ENCODE peak calls at places on chromosome 13, in four cellular contexts. One of them, this sample, is unnamed.

GRCh38 chr13:34542321-34542720 is 399.7 kb upstream of the NBEA start:
- DNase-seq in IMR-90: no peak
- DNase-seq in K562: no peak
- DNase-seq in HepG2: no peak
- DNase-seq in this sample: no peak

GRCh38 chr13:60627071-60627686 is 230.2 kb downstream of the TDRD3 start:
- DNase-seq in IMR-90: peak; percentile 3
- DNase-seq in K562: peak; percentile 31
- DNase-seq in HepG2: peak; percentile 29
- DNase-seq in this sample: peak; percentile 24

GRCh38 chr13:41327994-41328778 is 17.1 kb downstream of the NAA16 start:
- DNase-seq in IMR-90: no peak
- DNase-seq in K562: no peak
- DNase-seq in HepG2: no peak
- DNase-seq in this sample: no peak

GRCh38 chr13:54241719-54242118 is 1213.1 kb downstream of the OLFM4 start:
- DNase-seq in IMR-90: no peak
- DNase-seq in K562: no peak
- DNase-seq in HepG2: no peak
- DNase-seq in this sample: no peak

GRCh38 chr13:46146898-46147297 is 35.1 kb downstream of the LCP1 start:
- DNase-seq in IMR-90: no peak
- DNase-seq in K562: no peak
- DNase-seq in HepG2: peak; percentile 56
- DNase-seq in this sample: peak; percentile 30

GRCh38 chr13:73914119-73914518 is 220.1 kb downstream of the KLF12 start:
- DNase-seq in IMR-90: no peak
- DNase-seq in K562: no peak
- DNase-seq in HepG2: no peak
- DNase-seq in this sample: no peak

GRCh38 chr13:112842931-112843391 is 126.1 kb upstream of the MCF2L start:
- DNase-seq in IMR-90: no peak
- DNase-seq in K562: no peak
- DNase-seq in HepG2: no peak
- DNase-seq in this sample: no peak

GRCh38 chr13:35448465-35448864 is 28.0 kb downstream of the MAB21L1 start:
- DNase-seq in IMR-90: no peak
- DNase-seq in K562: no peak
- DNase-seq in HepG2: no peak
- DNase-seq in this sample: no peak

GRCh38 chr13:30689752-30690151 is 45.6 kb upstream of the ALOX5AP start:
- DNase-seq in IMR-90: no peak
- DNase-seq in K562: no peak
- DNase-seq in HepG2: no peak
- DNase-seq in this sample: no peak

GRCh38 chr13:79541426-79542049 is 60.6 kb downstream of the NDFIP2 start:
- DNase-seq in IMR-90: peak; percentile 73
- DNase-seq in K562: peak; percentile 19
- DNase-seq in HepG2: peak; percentile 62
- DNase-seq in this sample: peak; percentile 9

GRCh38 chr13:59103004-59103768 is 1060.5 kb downstream of the DIAPH3 start:
- DNase-seq in IMR-90: peak; percentile 77
- DNase-seq in K562: no peak
- DNase-seq in HepG2: no peak
- DNase-seq in this sample: no peak

GRCh38 chr13:77506874-77507273 is 28.6 kb upstream of the SCEL start:
- DNase-seq in IMR-90: no peak
- DNase-seq in K562: no peak
- DNase-seq in HepG2: no peak
- DNase-seq in this sample: no peak

GRCh38 chr13:45658586-45659235 is 43.2 kb upstream of the ERICH6B start:
- DNase-seq in IMR-90: peak; percentile 62
- DNase-seq in K562: no peak
- DNase-seq in HepG2: no peak
- DNase-seq in this sample: no peak

GRCh38 chr13:44906758-44907157 is 82.5 kb downstream of the NUFIP1 start:
- DNase-seq in IMR-90: peak; percentile 71
- DNase-seq in K562: no peak
- DNase-seq in HepG2: no peak
- DNase-seq in this sample: no peak

GRCh38 chr13:58876473-58876872 is 1244.9 kb downstream of the PCDH17 start:
- DNase-seq in IMR-90: no peak
- DNase-seq in K562: no peak
- DNase-seq in HepG2: no peak
- DNase-seq in this sample: no peak

GRCh38 chr13:41059466-41059865 is 1.8 kb upstream of the WBP4 start:
- DNase-seq in IMR-90: peak; percentile 11
- DNase-seq in K562: no peak
- DNase-seq in HepG2: no peak
- DNase-seq in this sample: no peak

GRCh38 chr13:51156666-51157065 is 45.6 kb upstream of the C13orf42 start:
- DNase-seq in IMR-90: no peak
- DNase-seq in K562: no peak
- DNase-seq in HepG2: no peak
- DNase-seq in this sample: no peak

GRCh38 chr13:22505489-22505888 is 675.3 kb upstream of the SGCG start:
- DNase-seq in IMR-90: no peak
- DNase-seq in K562: no peak
- DNase-seq in HepG2: no peak
- DNase-seq in this sample: no peak

GRCh38 chr13:106588367-106588766 is 20.4 kb upstream of the ARGLU1 start:
- DNase-seq in IMR-90: no peak
- DNase-seq in K562: no peak
- DNase-seq in HepG2: no peak
- DNase-seq in this sample: no peak

GRCh38 chr13:19818223-19818842 is 35.6 kb upstream of the PSPC1 start:
- DNase-seq in IMR-90: no peak
- DNase-seq in K562: peak; percentile 14
- DNase-seq in HepG2: peak; percentile 4
- DNase-seq in this sample: peak; percentile 7

GRCh38 chr13:19817106-19817505 is 34.4 kb upstream of the PSPC1 start:
- DNase-seq in IMR-90: no peak
- DNase-seq in K562: no peak
- DNase-seq in HepG2: no peak
- DNase-seq in this sample: no peak

GRCh38 chr13:19822673-19823072 is 39.9 kb upstream of the PSPC1 start:
- DNase-seq in IMR-90: no peak
- DNase-seq in K562: no peak
- DNase-seq in HepG2: no peak
- DNase-seq in this sample: no peak

DNA sequence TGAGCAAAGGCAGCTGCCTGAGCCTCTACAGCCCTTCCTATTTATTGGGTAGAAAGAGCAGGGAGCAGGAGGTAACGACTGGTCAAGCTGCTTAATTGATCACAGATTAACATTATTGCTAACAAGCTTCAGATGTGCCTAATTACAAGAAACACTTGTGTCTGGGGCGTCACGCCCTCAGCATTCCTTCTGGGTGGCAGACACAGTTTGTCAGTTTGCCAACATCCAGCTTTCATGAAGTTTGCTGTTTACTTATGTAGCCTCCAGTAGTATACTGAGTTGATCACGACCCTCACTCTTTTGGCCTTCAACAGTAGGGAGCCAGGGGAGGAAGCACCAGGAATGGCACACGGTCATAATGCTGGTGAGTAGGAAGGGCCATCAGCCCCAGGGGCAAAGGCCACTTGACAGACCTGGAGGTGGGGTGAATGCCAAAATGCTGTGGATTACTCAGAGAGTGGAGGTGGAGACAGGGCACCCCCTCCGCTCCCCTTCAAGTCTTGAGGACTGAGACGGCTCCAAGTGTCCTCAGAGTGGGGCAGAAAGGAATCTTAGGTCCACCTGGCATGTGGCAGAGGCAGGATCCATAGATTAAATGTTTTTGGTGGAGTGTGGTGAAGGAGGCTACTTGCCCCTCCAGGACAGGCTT is 34.9 kb upstream of the PSPC1 start:
- DNase-seq in IMR-90: no peak
- DNase-seq in K562: no peak
- DNase-seq in HepG2: no peak
- DNase-seq in this sample: no peak
- TF ChIP-seq CEBPB in IMR-90: no peak
- TF ChIP-seq CEBPB in K562: no peak
- TF ChIP-seq CEBPB in HepG2: no peak
- TF ChIP-seq CEBPB in this sample: no peak

DNA sequence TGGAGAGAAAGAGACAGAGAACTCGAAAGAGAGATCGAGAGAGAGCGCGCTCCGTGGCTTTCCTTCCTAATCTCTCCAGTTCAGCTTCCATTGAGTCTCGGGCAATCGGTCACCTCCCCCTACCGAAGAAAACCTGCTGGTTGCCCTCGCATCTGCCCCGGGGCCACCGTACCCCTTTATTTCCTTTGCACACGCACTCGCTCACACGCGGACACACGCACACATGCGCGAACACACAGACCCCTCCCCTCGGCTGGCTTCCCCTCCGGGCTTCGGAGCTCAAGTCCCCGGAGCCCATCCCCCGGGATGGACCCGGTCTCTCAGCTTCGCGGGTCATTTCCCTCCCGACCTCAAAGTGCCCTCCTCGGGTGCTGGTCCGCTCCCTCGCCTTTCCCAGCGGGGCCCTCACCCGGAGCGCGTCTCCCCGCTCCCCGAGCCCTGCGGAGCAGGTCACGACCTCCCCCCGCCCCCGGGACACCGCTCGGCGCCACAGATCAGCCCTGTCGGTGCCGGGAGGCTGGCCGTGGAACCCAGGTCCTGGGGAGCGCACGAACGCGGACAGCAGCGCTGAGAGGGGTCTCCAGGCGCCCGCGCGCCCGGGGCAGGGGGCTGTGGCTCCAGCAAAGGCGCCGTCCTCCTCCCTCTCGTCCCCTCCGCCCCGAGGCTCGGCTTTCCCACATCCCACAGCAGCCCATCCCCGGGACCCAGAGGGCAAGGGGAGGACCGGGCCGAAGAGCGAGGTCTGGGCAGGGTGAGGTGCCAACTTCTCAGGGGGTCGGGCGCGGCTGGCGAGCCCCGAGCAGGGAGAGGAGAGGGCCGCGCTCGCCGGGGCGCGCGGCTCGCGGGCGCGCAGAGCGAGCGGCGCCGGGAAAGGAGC is 1.8 kb downstream of the DACH1 start:
- DNase-seq in IMR-90: no peak
- DNase-seq in K562: no peak
- DNase-seq in HepG2: no peak
- DNase-seq in this sample: no peak
- H3K4me2 ChIP-seq in IMR-90: peak overlapping the region; percentile 79
- H3K4me2 ChIP-seq in K562: no peak overlapping the region
- H3K4me2 ChIP-seq in HepG2: no peak overlapping the region
- H3K4me2 ChIP-seq in this sample: peak overlapping the region; percentile 90

DNA sequence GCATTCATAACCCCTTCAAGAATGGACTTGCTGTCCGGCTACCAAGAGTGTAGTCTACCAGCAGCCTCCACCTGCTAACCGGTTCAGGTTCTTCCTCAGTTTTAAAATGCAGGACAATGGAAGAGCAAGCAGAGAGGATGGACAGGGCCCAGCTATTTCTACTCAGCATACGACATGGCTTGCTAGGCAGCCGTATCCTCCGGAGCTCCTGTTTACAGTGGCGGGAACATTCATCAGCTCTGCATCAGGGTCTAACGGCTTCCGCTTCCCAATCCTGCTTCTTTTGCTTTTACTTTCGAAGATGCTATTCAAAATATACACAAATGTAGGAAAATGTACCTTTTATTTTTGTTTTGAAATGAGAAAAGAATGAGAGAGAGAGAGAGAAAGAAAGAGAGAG is 118.5 kb downstream of the TRPC4 start:
- DNase-seq in IMR-90: no peak
- DNase-seq in K562: no peak
- DNase-seq in HepG2: no peak
- DNase-seq in this sample: no peak
- TF ChIP-seq MAZ in IMR-90: no peak
- TF ChIP-seq MAZ in K562: no peak
- TF ChIP-seq MAZ in HepG2: no peak
- TF ChIP-seq MAZ in this sample: no peak

GRCh38 chr13:50074843-50075242 is 59.6 kb downstream of the KCNRG start:
- DNase-seq in IMR-90: no peak
- DNase-seq in K562: no peak
- DNase-seq in HepG2: no peak
- DNase-seq in this sample: no peak

GRCh38 chr13:50078512-50079277 is 63.5 kb downstream of the KCNRG start:
- DNase-seq in IMR-90: no peak
- DNase-seq in K562: no peak
- DNase-seq in HepG2: no peak
- DNase-seq in this sample: no peak

GRCh38 chr13:50073340-50073739 is 58.1 kb downstream of the KCNRG start:
- DNase-seq in IMR-90: no peak
- DNase-seq in K562: no peak
- DNase-seq in HepG2: no peak
- DNase-seq in this sample: no peak

GRCh38 chr13:50072676-50073075 is 57.4 kb downstream of the KCNRG start:
- DNase-seq in IMR-90: no peak
- DNase-seq in K562: no peak
- DNase-seq in HepG2: no peak
- DNase-seq in this sample: no peak

DNA sequence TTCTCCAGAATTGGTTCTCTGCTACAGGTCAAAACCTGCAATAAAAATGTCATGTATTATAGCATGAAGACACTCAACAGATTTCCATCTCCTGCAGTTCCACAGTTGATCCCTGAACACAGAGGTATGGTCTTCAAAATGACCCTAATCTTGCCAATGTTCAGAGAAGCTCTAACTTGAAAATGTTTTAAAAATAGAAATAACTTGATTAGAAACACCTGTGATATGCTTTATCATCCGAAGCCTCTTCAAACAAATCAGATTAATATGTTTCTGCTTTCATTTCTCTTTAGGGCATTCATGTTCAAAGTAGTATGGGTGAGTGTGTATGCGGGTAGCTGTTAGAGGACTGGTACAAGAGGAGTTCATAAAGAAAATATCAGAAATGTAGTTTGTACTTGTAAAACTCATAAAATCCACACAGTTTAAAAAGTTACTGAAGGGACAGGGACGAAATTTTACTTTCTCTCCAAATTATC is 60.4 kb downstream of the KCNRG start:
- DNase-seq in IMR-90: no peak
- DNase-seq in K562: no peak
- DNase-seq in HepG2: no peak
- DNase-seq in this sample: no peak
- TF ChIP-seq CEBPB in IMR-90: no peak
- TF ChIP-seq CEBPB in K562: no peak
- TF ChIP-seq CEBPB in HepG2: no peak
- TF ChIP-seq CEBPB in this sample: no peak